ENCODE peak calls at places on chromosome 21, in ten cellular contexts. W is right atrium auricular region, P is tibial artery, G is mammary epithelial cell, X is RWPE1, C is cardiac fibroblast, R is WTC11, M is suprapubic skin, U is lower leg skin, V is HL-60. J is an unnamed sample.

GRCh38 chr21:38631676-38632075 is 133.4 kb upstream of the ERG start:
- DNase-seq in W (no peak), P (no peak), G (peak; percentile 70), X (no peak), C (peak; percentile 35), R (no peak), M (no peak), U (no peak), V (no peak), J (no peak)

GRCh38 chr21:46371204-46372013 is 47.5 kb downstream of the PCNT start:
- DNase-seq in W (no peak), P (no peak), G (no peak), X (no peak), C (no peak), R (no peak), M (no peak), U (no peak), V (no peak), J (no peak)

GRCh38 chr21:38740131-38740530 is 65.6 kb upstream of the ETS2 start:
- DNase-seq in W (no peak), P (no peak), G (no peak), X (no peak), C (no peak), R (no peak), M (no peak), U (no peak), V (no peak), J (no peak)

GRCh38 chr21:42142141-42142540 is 71.0 kb downstream of the UMODL1 start:
- DNase-seq in W (no peak), P (no peak), G (no peak), X (no peak), C (no peak), R (no peak), M (no peak), U (no peak), V (no peak), J (no peak)

GRCh38 chr21:34126691-34127090 is 53.3 kb downstream of the MRPS6 start:
- DNase-seq in W (no peak), P (peak; percentile 77), G (peak; percentile 84), X (peak; percentile 68), C (peak; percentile 45), R (no peak), M (no peak), U (no peak), V (no peak), J (no peak)

GRCh38 chr21:42652527-42653491 is 612 bp upstream of the PDE9A start:
- DNase-seq in W (peak; percentile 76), P (peak; percentile 79), G (peak; percentile 29), X (no peak), C (peak; percentile 37), R (peak; percentile 66), M (no peak), U (no peak), V (no peak), J (peak; percentile 77)

GRCh38 chr21:34865922-34866271 is 183.2 kb downstream of the RUNX1 start:
- DNase-seq in W (no peak), P (no peak), G (no peak), X (no peak), C (no peak), R (peak; percentile 65), M (no peak), U (no peak), V (peak; percentile 84), J (no peak)

GRCh38 chr21:35026153-35026499 is 23.0 kb downstream of the RUNX1 start:
- DNase-seq in W (no peak), P (no peak), G (no peak), X (no peak), C (no peak), R (no peak), M (no peak), U (no peak), V (peak; percentile 34), J (no peak)

GRCh38 chr21:17900281-17900989 is 81.3 kb upstream of the C21orf91 start:
- DNase-seq in W (no peak), P (no peak), G (no peak), X (no peak), C (no peak), R (peak; percentile 44), M (no peak), U (peak; percentile 28), V (peak; percentile 5), J (no peak)

GRCh38 chr21:43884861-43885370 is 19.9 kb downstream of the AGPAT3 start:
- DNase-seq in W (no peak), P (peak; percentile 40), G (no peak), X (no peak), C (no peak), R (no peak), M (no peak), U (no peak), V (no peak), J (no peak)
- TF ChIP-seq CTCF in W (no peak), P (no peak), G (no peak), X (no peak), C (no peak), R (no peak), M (no peak), U (no peak), V (no peak), J (no peak)

GRCh38 chr21:43814215-43815106 is 25.1 kb downstream of the RRP1 start:
- DNase-seq in W (no peak), P (no peak), G (no peak), X (no peak), C (no peak), R (no peak), M (no peak), U (no peak), V (no peak), J (no peak)
- TF ChIP-seq CTCF in W (no peak), P (no peak), G (no peak), X (no peak), C (no peak), R (no peak), M (no peak), U (no peak), V (no peak), J (no peak)

DNA sequence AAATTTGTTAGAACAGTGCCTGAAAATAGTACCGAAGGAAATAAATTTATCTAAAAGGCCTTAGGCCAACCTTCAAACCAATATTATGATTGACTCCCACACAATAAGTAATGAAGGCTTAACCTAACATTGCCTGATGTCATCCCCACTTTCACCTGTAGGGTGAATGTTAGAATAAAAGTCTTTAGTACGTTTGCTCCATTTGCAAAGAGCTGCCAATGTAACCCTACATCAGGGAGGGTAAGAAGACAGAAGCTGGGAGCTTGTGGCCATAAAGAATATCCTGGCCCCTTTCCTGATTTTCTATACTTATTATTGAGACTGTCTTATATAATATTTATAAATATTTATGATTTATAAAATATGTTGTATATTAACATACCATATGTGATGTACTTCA is 661.8 kb upstream of the CXADR start:
- DNase-seq in W (no peak), P (no peak), G (no peak), X (no peak), C (no peak), R (no peak), M (no peak), U (no peak), V (no peak), J (no peak)
- TF ChIP-seq CTCF in W (no peak), P (no peak), G (no peak), X (no peak), C (peak; percentile 20), R (no peak), M (no peak), U (no peak), V (no peak), J (no peak)

DNA sequence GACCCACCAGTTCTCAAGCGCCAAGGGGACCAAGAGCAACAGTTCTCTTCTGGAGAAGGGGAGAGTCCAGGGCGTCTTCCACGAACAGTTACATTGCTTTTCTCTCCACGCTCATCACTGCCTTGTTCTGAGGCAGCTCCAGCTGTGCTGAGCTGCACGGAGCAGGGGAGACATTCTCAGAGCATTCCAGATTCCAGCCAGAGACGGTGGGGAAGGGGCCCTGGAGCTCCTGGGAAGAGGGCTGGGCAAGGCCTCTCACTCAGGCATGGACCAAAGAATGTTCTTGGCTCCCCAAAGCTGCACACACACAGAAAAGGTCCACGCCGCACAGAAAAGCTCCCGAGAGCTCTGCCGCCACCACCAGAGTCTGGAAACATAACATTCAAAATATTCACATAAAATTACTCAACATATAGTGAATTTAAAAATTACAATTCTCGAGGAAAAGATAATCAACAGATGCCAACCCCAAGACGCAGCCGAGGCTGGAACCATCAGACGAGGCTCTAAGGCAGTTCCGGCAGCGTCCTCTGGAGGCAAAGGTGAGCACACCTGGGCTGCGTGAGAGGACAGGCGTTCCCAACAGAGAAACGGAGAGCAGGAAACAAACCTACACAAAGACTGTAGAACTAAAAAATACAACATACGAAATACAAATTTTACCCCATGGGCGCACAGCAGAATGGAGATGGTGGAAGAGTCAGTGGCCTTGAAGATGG is 40.5 kb downstream of the UBE2G2 start:
- DNase-seq in W (no peak), P (peak; percentile 38), G (no peak), X (no peak), C (no peak), R (peak; percentile 75), M (peak; percentile 58), U (no peak), V (no peak), J (no peak)
- TF ChIP-seq CTCF in W (no peak), P (no peak), G (peak; percentile 49), X (peak; percentile 30), C (peak; percentile 29), R (peak; percentile 46), M (peak; percentile 68), U (no peak), V (no peak), J (no peak)

DNA sequence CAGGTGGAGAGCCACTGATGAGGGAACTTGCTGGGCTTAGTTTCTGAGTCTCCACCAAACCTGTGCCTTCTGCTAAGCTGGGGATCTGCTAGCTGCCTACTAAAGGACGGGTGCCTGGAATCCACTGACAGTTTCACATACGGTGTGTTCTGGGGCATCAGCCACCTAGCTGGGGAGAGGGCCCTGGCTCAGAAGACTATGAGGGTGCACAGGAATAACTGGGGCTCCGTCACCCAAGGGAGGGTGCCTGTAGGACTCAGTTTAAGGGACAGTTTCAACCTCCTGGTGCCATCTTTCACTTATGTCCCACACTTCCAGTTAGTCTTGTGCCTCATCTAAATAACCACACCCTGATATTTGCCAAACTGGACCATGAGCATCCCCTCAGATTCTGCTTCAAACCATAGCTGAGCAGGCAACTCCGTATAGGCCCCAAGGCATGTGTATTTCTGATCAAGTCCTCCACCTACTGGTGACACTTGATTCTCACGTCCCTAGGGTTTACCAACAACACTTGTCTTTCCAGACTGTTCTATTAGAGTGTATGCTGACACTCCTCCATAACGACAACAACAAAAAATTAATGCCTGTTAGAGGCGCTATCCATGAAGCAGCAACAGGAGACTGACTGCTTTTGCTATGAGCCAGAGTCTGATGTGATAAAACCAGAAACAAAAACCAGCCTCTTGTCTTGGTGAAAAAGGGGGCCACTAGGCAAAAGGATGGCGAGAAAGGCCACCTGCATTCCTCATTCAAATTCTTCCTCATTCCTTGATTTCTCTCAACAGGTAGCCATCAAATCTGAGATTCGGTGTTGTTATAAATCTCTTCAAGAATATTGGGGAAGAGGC is 55.0 kb upstream of the PAXBP1 start:
- DNase-seq in W (no peak), P (no peak), G (peak; percentile 38), X (peak; percentile 35), C (peak; percentile 79), R (peak; percentile 22), M (no peak), U (no peak), V (peak; percentile 69), J (no peak)
- TF ChIP-seq CTCF in W (no peak), P (peak; percentile 36), G (peak; percentile 50), X (peak; percentile 30), C (peak; percentile 50), R (no peak), M (peak; percentile 32), U (no peak), V (peak; percentile 59), J (peak; percentile 65)

GRCh38 chr21:44711327-44712202 is at the start of gene TSPEAR:
- DNase-seq in W (no peak), P (peak; percentile 56), G (no peak), X (no peak), C (no peak), R (no peak), M (peak; percentile 72), U (no peak), V (no peak), J (no peak)
- TF ChIP-seq CTCF in W (no peak), P (no peak), G (no peak), X (no peak), C (no peak), R (no peak), M (no peak), U (no peak), V (no peak), J (no peak)